ENCODE peak calls at places on chromosomes 1 and 21, in six cellular contexts. A, E, T, K, U and O are unnamed samples.
A peak's percentile ranks its signal among the peaks of the same experiment; 100 is the strongest.

GRCh38 chr21:37119421-37120218 is 46.6 kb downstream of the TTC3 start:
- DNase-seq in U (no peak), A (no peak), T (no peak), K (no peak), E (no peak), O (no peak)

GRCh38 chr1:223129229-223129851 is 13.7 kb downstream of the TLR5 start:
- DNase-seq in E (peak; percentile 25), U (peak; percentile 94), A (peak; percentile 70), K (no peak), T (peak; percentile 81), O (peak; percentile 73)

GRCh38 chr1:83033682-83034081 is 965.2 kb downstream of the TTLL7 start:
- DNase-seq in U (no peak), T (no peak), A (no peak), K (peak; percentile 17), E (no peak), O (no peak)

GRCh38 chr1:115771847-115772457 is 3.4 kb upstream of the CASQ2 start:
- DNase-seq in U (peak; percentile 90), E (peak; percentile 80), A (peak; percentile 68), K (peak; percentile 83), T (no peak), O (peak; percentile 67)

GRCh38 chr1:232556336-232556735 is 73.6 kb downstream of the SIPA1L2 start:
- DNase-seq in K (no peak), A (no peak), U (no peak), T (no peak), E (no peak), O (no peak)

GRCh38 chr1:44031900-44032817 is 897 bp upstream of the SLC6A9 start:
- DNase-seq in K (no peak), E (peak; percentile 41), T (no peak), U (no peak), A (no peak), O (peak; percentile 6)

GRCh38 chr1:113615425-113615824 is 143.9 kb downstream of the PHTF1 start:
- DNase-seq in T (no peak), E (peak; percentile 48), U (no peak), A (no peak), K (no peak), O (no peak)

GRCh38 chr1:162627662-162628296 is 4.5 kb upstream of the DDR2 start:
- DNase-seq in E (peak; percentile 53), K (no peak), U (no peak), T (no peak), A (no peak), O (no peak)

GRCh38 chr1:56516539-56517252 is 62.7 kb downstream of the PLPP3 start:
- DNase-seq in A (peak; percentile 44), T (no peak), K (no peak), E (peak; percentile 65), U (no peak), O (peak; percentile 38)

DNA sequence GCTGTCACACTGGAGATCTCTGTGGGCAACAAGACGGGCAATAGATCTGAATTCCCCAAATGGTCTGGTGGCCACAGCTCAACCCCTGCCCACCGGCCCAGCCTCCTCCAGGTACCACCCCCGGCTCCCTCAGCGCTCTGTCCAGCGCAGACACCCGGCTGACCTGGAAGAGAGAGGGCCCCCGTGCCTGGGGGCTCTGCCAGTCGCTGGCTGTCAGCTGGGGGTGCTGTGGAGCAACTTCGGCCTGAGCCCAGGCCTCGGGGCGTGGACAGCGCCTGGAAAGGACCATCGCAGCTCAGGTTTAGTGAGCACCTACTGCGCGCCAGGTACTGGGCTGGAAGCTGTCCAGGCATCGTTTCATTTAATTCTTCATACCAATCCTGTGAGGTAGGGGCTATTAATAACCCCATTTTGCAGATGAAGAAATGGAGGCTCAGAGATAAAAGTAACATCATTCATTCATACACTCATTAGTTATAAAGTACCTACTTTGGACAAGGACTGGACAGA is 51.0 kb downstream of the AHDC1 start:
- DNase-seq in K (no peak), A (no peak), T (no peak), E (no peak), U (no peak), O (no peak)
- TF ChIP-seq CTCF in K (no peak), A (no peak), T (no peak), E (no peak), U (no peak), O (no peak)

DNA sequence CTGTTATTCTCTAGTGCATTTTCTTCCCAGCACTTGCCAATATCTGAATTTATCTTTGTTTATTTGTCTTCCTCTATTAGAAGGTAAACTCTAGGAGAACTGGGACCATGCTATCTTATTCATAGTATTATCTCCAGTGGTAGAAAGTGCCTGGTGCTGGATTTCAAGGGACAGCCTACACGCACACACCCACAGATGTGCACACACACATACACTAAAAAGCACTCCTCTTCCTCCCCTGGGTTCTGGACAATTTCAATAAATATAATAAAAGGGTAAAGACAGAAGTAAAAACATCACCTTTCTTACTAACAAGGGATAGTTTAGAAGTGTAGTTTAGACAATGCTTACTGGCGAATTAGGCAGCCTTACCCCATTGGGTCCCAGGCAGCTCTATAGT is 28.5 kb upstream of the USP24 start:
- DNase-seq in K (no peak), T (no peak), E (no peak), U (no peak), A (no peak), O (no peak)
- TF ChIP-seq CTCF in K (no peak), T (no peak), E (no peak), U (no peak), A (no peak), O (no peak)

DNA sequence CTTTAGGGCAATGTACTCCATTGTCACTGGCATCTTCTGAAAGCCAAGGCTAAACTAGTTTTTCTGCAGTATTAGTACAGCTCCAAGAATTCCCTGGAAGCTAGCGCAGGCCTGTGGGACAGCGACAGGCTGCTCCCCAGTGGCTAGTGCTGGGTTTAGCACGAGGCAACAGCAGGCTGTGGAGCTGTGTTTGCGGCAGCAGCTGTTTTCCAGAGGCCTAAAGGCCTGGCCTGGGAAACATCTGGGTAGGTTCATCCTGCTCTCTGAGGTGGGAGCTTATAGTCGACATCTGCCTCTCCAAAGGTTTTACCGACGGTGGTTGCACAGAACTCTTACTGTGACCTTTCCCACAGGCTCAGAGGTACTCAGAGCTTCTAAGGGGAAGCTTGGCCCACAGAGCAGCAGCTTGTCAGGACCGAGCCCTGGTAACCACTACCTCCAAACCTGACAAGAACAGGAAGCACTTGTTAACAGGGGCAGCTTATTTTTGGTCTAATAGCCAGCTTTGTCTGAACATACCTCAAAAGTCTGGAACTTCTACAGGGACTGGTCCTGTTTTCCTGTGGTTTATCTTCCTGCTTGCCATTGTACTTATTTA is 17.2 kb downstream of the CC2D1B start:
- DNase-seq in U (peak; percentile 60), T (no peak), A (no peak), E (peak; percentile 44), K (no peak), O (no peak)
- TF ChIP-seq CTCF in U (no peak), T (no peak), A (peak; percentile 17), E (peak; percentile 45), K (peak; percentile 45), O (peak; percentile 16)

GRCh38 chr1:26539722-26540121 is 10.2 kb downstream of the RPS6KA1 start:
- DNase-seq in A (no peak), U (no peak), T (no peak), K (no peak), E (peak; percentile 32), O (no peak)

GRCh38 chr1:26538480-26539412 is 9.2 kb downstream of the RPS6KA1 start:
- DNase-seq in E (peak; percentile 26), K (no peak), T (no peak), U (no peak), A (peak; percentile 60), O (peak; percentile 61)

GRCh38 chr1:26536521-26536920 is 7.0 kb downstream of the RPS6KA1 start:
- DNase-seq in E (no peak), U (no peak), T (no peak), K (no peak), A (no peak), O (no peak)

GRCh38 chr1:26536081-26536480 is 6.5 kb downstream of the RPS6KA1 start:
- DNase-seq in A (no peak), E (no peak), U (no peak), K (no peak), T (no peak), O (no peak)

DNA sequence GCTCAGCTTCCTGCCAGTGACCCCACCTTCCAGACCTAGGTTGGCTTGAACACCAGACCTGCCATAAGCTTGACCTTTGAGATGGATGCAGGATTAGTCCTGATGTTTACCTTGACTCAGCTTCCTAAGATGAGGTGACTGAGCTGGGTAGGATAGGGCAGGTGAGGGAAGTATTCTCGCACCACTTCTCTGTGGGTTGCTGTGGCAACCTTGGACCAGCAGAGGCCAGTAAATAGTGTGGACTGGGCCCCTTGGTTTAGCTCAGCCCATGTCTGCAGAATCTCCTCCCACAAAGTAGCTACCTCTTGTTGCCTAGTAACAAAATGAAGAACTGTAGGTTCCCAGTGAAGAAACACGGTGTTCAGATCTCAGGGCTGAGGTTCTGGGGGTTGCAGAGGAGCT is 8.4 kb downstream of the RPS6KA1 start:
- DNase-seq in U (no peak), T (no peak), K (no peak), A (peak; percentile 68), E (peak; percentile 45), O (peak; percentile 64)
- TF ChIP-seq CTCF in U (no peak), T (peak; percentile 11), K (peak; percentile 40), A (peak; percentile 56), E (peak; percentile 42), O (peak; percentile 40)

DNA sequence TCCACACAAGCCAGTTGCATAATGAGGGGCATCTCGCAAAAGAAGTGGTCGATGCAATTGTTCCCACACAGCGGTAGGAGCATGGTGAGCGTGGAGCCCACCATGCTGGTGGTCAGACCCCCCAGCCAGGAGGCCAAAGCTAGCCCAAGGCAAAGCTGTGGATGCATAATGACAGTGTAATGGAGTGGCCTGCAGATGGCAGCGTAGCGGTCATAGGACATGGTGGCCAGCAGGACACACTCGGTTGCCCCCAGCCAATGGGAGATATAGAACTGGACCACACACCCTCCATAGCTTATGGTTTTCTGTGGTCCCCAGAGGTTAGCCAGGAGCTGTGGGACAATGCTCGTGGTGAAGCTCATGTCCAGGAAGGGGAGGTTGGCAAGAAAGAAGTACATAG is 4.3 kb downstream of the OR2C3 start:
- DNase-seq in T (no peak), U (no peak), A (no peak), E (no peak), K (no peak), O (no peak)
- TF ChIP-seq CTCF in T (no peak), U (no peak), A (no peak), E (no peak), K (no peak), O (peak; percentile 23)

DNA sequence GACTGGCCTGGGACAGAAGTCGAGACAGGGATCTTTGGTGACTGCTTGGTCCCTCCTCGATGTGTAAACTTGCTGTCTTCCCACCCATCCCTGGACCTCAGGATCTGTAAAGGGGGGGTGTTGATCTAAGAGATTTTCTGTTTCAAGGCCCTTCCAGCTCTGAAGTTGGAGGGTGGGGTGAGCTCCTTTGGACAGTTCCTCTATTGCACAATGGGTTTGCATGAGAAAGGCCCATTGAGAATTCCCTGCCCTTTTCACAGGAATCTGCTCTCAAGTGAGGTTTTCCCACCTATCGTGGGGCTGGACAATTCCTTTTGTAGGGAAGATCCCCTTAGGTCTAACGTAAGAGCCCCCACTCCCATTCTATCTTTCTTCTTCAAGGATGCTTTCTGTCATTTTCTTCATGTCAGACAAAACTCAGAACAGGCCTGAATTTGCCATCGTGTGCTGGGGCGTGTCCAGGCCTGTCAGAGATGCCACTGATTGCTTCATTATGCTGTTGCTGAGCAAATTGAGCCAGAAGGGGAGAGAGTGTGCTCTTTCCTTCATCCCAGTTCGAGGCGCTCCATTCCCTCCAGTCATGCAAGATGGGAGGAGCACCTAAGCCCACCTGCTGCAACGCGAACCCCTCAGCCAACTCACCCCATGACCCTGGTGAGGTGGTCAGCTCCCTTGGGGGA is 149.9 kb upstream of the IGSF21 start:
- DNase-seq in E (no peak), A (no peak), K (no peak), T (no peak), U (no peak), O (no peak)
- TF ChIP-seq CTCF in E (no peak), A (no peak), K (no peak), T (no peak), U (no peak), O (no peak)

GRCh38 chr1:240492832-240493440 is 119.0 kb downstream of the GREM2 start:
- DNase-seq in E (peak; percentile 14), A (peak; percentile 9), U (no peak), K (no peak), T (no peak), O (no peak)
- TF ChIP-seq CTCF in E (no peak), A (no peak), U (no peak), K (peak; percentile 4), T (no peak), O (no peak)